ENCODE peak calls at places on chromosome 15, in four cellular contexts. J is neuronal stem cell, Z is sigmoid colon, A is tibial nerve. C is an unnamed sample. For H3K9me3, the result is how much of the 10 kb centered on the place peaks cover.

GRCh38 chr15:65246939-65247338 is 35.7 kb upstream of the CILP start:
- DNase-seq in A (no peak), Z (no peak), J (no peak), C (no peak)

GRCh38 chr15:63803106-63803886 is 30.5 kb downstream of the HERC1 start:
- DNase-seq in A (no peak), J (no peak), Z (no peak), C (no peak)

GRCh38 chr15:27086800-27087199 is 115.8 kb downstream of the GABRG3 start:
- DNase-seq in A (no peak), Z (no peak), J (no peak), C (no peak)

GRCh38 chr15:81091889-81092558 is 42.0 kb upstream of the CFAP161 start:
- DNase-seq in A (no peak), Z (no peak), J (no peak), C (no peak)

GRCh38 chr15:48307586-48307985 is 23.6 kb upstream of the DUT start:
- DNase-seq in J (no peak), Z (no peak), A (no peak), C (no peak)

GRCh38 chr15:41332788-41333527 is at the start of gene NUSAP1:
- DNase-seq in J (no peak), Z (no peak), A (no peak), C (no peak)

GRCh38 chr15:41291065-41291631 is 41.2 kb downstream of the OIP5 start:
- DNase-seq in Z (no peak), A (no peak), J (no peak), C (no peak)

GRCh38 chr15:26772588-26773484 is at the start of gene GABRB3:
- DNase-seq in A (no peak), J (peak), Z (no peak), C (peak)

GRCh38 chr15:72784233-72784876 is 797 bp upstream of the ADPGK start:
- DNase-seq in J (peak), Z (no peak), A (peak), C (peak)

GRCh38 chr15:25250906-25251622 is 187.8 kb downstream of the UBE3A start:
- DNase-seq in J (no peak), Z (peak), A (no peak), C (no peak)

GRCh38 chr15:25248583-25249235 is 190.1 kb downstream of the UBE3A start:
- DNase-seq in Z (peak), J (no peak), A (no peak), C (no peak)

GRCh38 chr15:25250011-25250596 is 188.7 kb downstream of the UBE3A start:
- DNase-seq in J (no peak), Z (peak), A (no peak), C (no peak)

GRCh38 chr15:25249236-25250010 is 189.4 kb downstream of the UBE3A start:
- DNase-seq in Z (no peak), J (no peak), A (no peak), C (no peak)

DNA sequence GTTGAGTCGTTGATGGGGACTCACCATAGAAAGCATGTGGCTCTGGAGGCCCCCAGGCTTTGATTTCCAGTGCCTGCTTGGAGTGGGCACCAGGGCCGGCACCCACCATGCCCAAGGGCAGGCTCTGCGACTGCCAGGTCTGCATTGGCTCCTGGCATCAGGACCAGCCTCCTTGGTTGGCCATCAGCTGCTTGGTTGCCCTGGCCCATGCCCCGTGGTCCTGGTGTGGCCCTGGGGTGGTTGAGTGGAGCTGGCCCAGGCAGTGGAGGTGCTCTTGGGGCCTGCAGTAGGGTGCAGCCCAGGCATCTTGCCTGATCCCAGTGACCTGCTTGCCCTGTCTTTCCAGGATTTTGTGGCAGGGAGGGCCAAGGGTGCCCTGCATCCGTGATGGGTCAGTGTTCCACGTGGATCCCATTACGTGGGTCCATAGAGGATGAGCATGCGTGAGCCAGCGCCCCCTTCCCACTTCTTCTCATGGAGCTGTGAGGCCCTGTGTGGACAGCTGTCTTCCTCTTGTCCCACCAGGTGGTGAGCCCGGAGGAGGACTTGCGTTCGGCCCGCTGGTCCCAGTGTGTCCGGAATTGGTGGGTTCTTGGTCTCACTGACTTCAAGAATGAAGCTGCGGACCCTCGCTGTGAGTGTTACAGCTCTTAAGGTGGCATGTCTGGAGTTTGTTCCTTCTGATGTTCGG is 187.0 kb downstream of the UBE3A start:
- DNase-seq in Z (peak), J (no peak), A (no peak), C (no peak)
- H3K9me3 ChIP-seq in Z (under half), J (under half), A (under half), C (under half)

GRCh38 chr15:96237002-96237401 is 93.5 kb upstream of the NR2F2 start:
- DNase-seq in A (peak), Z (no peak), J (no peak), C (no peak)
- H3K9me3 ChIP-seq in A (under half), Z (under half), J (under half), C (under half)

GRCh38 chr15:59528429-59528828 is 83.2 kb upstream of the GCNT3 start:
- DNase-seq in J (no peak), Z (peak), A (no peak), C (no peak)
- H3K9me3 ChIP-seq in J (under half), Z (under half), A (under half), C (under half)

GRCh38 chr15:23572844-23573243 is 7.4 kb downstream of the MKRN3 start:
- DNase-seq in A (no peak), Z (no peak), J (no peak), C (no peak)

GRCh38 chr15:23566070-23567050 is 886 bp downstream of the MKRN3 start:
- DNase-seq in J (no peak), A (no peak), Z (no peak), C (no peak)

GRCh38 chr15:23567921-23568320 is 2.4 kb downstream of the MKRN3 start:
- DNase-seq in A (no peak), Z (no peak), J (no peak), C (no peak)

GRCh38 chr15:23569513-23569912 is 4.0 kb downstream of the MKRN3 start:
- DNase-seq in Z (no peak), J (no peak), A (no peak), C (no peak)

GRCh38 chr15:23570466-23570865 is 5.0 kb downstream of the MKRN3 start:
- DNase-seq in A (no peak), Z (no peak), J (peak), C (peak)
- H3K9me3 ChIP-seq in A (under half), Z (under half), J (under half), C (under half)

GRCh38 chr15:87713405-87713995 is 543.0 kb downstream of the NTRK3 start:
- DNase-seq in J (no peak), Z (no peak), A (no peak), C (no peak)

GRCh38 chr15:87707581-87708130 is 548.9 kb downstream of the NTRK3 start:
- DNase-seq in A (no peak), Z (no peak), J (no peak), C (no peak)

GRCh38 chr15:87712211-87712610 is 544.3 kb downstream of the NTRK3 start:
- DNase-seq in J (no peak), Z (no peak), A (no peak), C (no peak)

GRCh38 chr15:87710406-87710805 is 546.1 kb downstream of the NTRK3 start:
- DNase-seq in A (peak), Z (peak), J (no peak), C (no peak)

DNA sequence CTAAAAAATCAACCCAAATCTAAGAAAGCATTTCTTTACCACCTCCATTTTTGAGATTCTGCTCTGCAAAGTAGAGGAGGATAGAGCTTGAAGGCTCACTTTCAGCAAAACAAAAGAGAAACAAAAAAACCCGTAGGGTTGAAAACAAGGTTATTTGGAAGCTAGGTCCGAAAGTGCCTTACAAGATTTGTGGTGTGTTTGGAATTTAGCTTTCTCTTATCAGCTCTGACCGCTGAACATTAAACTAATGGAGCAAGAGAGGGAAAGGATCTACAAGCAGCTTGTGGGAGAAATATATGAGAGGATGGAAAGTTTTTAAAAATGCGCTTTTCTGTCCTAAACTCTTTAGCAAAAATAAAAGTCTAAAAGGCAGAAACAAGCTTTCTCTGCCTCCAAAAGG is 545.5 kb downstream of the NTRK3 start:
- DNase-seq in Z (no peak), J (no peak), A (no peak), C (no peak)
- H3K9me3 ChIP-seq in Z (under half), J (under half), A (under half), C (under half)

GRCh38 chr15:69926011-69926410 is 171.7 kb downstream of the TLE3 start:
- DNase-seq in Z (no peak), J (no peak), A (no peak), C (no peak)
- H3K9me3 ChIP-seq in Z (under half), J (under half), A (under half), C (under half)

GRCh38 chr15:25171111-25171811 is 216.5 kb downstream of the SNRPN start:
- DNase-seq in A (no peak), Z (peak), J (no peak), C (no peak)
- H3K9me3 ChIP-seq in A (under half), Z (under half), J (under half), C (under half)